ENCODE peak calls at places on chromosomes 11 and 22, in ten cellular contexts. One of them, this sample, is unnamed.
A peak's percentile ranks its signal among the peaks of the same experiment; 100 is the strongest.

GRCh38 chr11:122202951-122203456 is 87.0 kb upstream of the BLID start:
- DNase-seq in PC-9: no peak
- DNase-seq in GM23248: peak; percentile 90
- DNase-seq in aorta: peak; percentile 91
- DNase-seq in naive thymus-derived CD4-positive, alpha-beta T cell: no peak
- DNase-seq in heart right ventricle: peak; percentile 66
- DNase-seq in right lobe of liver: peak; percentile 74
- DNase-seq in iPS DF 6.9: no peak
- DNase-seq in fibroblast of villous mesenchyme: peak; percentile 78
- DNase-seq in fibroblast of pulmonary artery: peak; percentile 79
- DNase-seq in this sample: peak; percentile 71

GRCh38 chr22:22856885-22857606 is 30.6 kb upstream of the IGLL5 start:
- DNase-seq in aorta: no peak
- DNase-seq in iPS DF 6.9: no peak
- DNase-seq in right lobe of liver: no peak
- DNase-seq in fibroblast of pulmonary artery: no peak
- DNase-seq in fibroblast of villous mesenchyme: no peak
- DNase-seq in naive thymus-derived CD4-positive, alpha-beta T cell: no peak
- DNase-seq in PC-9: no peak
- DNase-seq in GM23248: no peak
- DNase-seq in heart right ventricle: no peak
- DNase-seq in this sample: no peak

GRCh38 chr11:2890466-2891241 is 5.1 kb upstream of the CDKN1C start:
- DNase-seq in iPS DF 6.9: no peak
- DNase-seq in fibroblast of pulmonary artery: peak; percentile 81
- DNase-seq in PC-9: no peak
- DNase-seq in heart right ventricle: no peak
- DNase-seq in aorta: no peak
- DNase-seq in GM23248: no peak
- DNase-seq in naive thymus-derived CD4-positive, alpha-beta T cell: no peak
- DNase-seq in fibroblast of villous mesenchyme: peak; percentile 55
- DNase-seq in right lobe of liver: peak; percentile 74
- DNase-seq in this sample: peak; percentile 87

GRCh38 chr11:117876341-117877119 is at the start of gene FXYD6:
- DNase-seq in fibroblast of pulmonary artery: no peak
- DNase-seq in right lobe of liver: no peak
- DNase-seq in heart right ventricle: peak; percentile 77
- DNase-seq in PC-9: no peak
- DNase-seq in naive thymus-derived CD4-positive, alpha-beta T cell: no peak
- DNase-seq in fibroblast of villous mesenchyme: no peak
- DNase-seq in aorta: no peak
- DNase-seq in GM23248: peak; percentile 17
- DNase-seq in iPS DF 6.9: no peak
- DNase-seq in this sample: peak; percentile 6

GRCh38 chr22:35066768-35067167 is 810 bp downstream of the ISX start:
- DNase-seq in fibroblast of pulmonary artery: no peak
- DNase-seq in heart right ventricle: no peak
- DNase-seq in fibroblast of villous mesenchyme: no peak
- DNase-seq in GM23248: no peak
- DNase-seq in PC-9: no peak
- DNase-seq in naive thymus-derived CD4-positive, alpha-beta T cell: no peak
- DNase-seq in iPS DF 6.9: no peak
- DNase-seq in aorta: no peak
- DNase-seq in right lobe of liver: no peak
- DNase-seq in this sample: no peak

GRCh38 chr22:23826510-23827350 is 12.1 kb downstream of the DERL3 start:
- DNase-seq in iPS DF 6.9: no peak
- DNase-seq in aorta: peak; percentile 77
- DNase-seq in PC-9: no peak
- DNase-seq in fibroblast of villous mesenchyme: peak; percentile 86
- DNase-seq in right lobe of liver: peak; percentile 59
- DNase-seq in heart right ventricle: no peak
- DNase-seq in GM23248: peak; percentile 77
- DNase-seq in fibroblast of pulmonary artery: no peak
- DNase-seq in naive thymus-derived CD4-positive, alpha-beta T cell: no peak
- DNase-seq in this sample: peak; percentile 51

GRCh38 chr22:39434721-39435120 is 22.1 kb upstream of the MGAT3 start:
- DNase-seq in fibroblast of villous mesenchyme: no peak
- DNase-seq in fibroblast of pulmonary artery: no peak
- DNase-seq in iPS DF 6.9: no peak
- DNase-seq in right lobe of liver: peak; percentile 39
- DNase-seq in heart right ventricle: no peak
- DNase-seq in GM23248: no peak
- DNase-seq in PC-9: no peak
- DNase-seq in naive thymus-derived CD4-positive, alpha-beta T cell: no peak
- DNase-seq in aorta: no peak
- DNase-seq in this sample: no peak

GRCh38 chr11:15654397-15654915 is 539.7 kb downstream of the INSC start:
- DNase-seq in iPS DF 6.9: no peak
- DNase-seq in naive thymus-derived CD4-positive, alpha-beta T cell: no peak
- DNase-seq in PC-9: peak; percentile 61
- DNase-seq in aorta: no peak
- DNase-seq in GM23248: no peak
- DNase-seq in fibroblast of villous mesenchyme: no peak
- DNase-seq in right lobe of liver: no peak
- DNase-seq in heart right ventricle: no peak
- DNase-seq in fibroblast of pulmonary artery: no peak
- DNase-seq in this sample: no peak

GRCh38 chr11:40292636-40293585 is 1166.5 kb downstream of the LRRC4C start:
- DNase-seq in heart right ventricle: no peak
- DNase-seq in right lobe of liver: peak; percentile 47
- DNase-seq in fibroblast of villous mesenchyme: no peak
- DNase-seq in naive thymus-derived CD4-positive, alpha-beta T cell: no peak
- DNase-seq in GM23248: no peak
- DNase-seq in PC-9: no peak
- DNase-seq in iPS DF 6.9: no peak
- DNase-seq in fibroblast of pulmonary artery: peak; percentile 13
- DNase-seq in aorta: no peak
- DNase-seq in this sample: peak; percentile 12

GRCh38 chr22:36378080-36378788 is 9.5 kb downstream of the MYH9 start:
- DNase-seq in iPS DF 6.9: no peak
- DNase-seq in fibroblast of villous mesenchyme: no peak
- DNase-seq in aorta: no peak
- DNase-seq in PC-9: no peak
- DNase-seq in GM23248: no peak
- DNase-seq in fibroblast of pulmonary artery: no peak
- DNase-seq in naive thymus-derived CD4-positive, alpha-beta T cell: no peak
- DNase-seq in heart right ventricle: no peak
- DNase-seq in right lobe of liver: no peak
- DNase-seq in this sample: no peak

GRCh38 chr22:36374603-36375024 is 13.2 kb downstream of the MYH9 start:
- DNase-seq in iPS DF 6.9: no peak
- DNase-seq in fibroblast of villous mesenchyme: no peak
- DNase-seq in right lobe of liver: peak; percentile 74
- DNase-seq in aorta: no peak
- DNase-seq in GM23248: peak; percentile 92
- DNase-seq in heart right ventricle: no peak
- DNase-seq in fibroblast of pulmonary artery: peak; percentile 79
- DNase-seq in naive thymus-derived CD4-positive, alpha-beta T cell: no peak
- DNase-seq in PC-9: peak; percentile 96
- DNase-seq in this sample: peak; percentile 75

GRCh38 chr22:36375071-36375980 is 12.4 kb downstream of the MYH9 start:
- DNase-seq in GM23248: peak; percentile 39
- DNase-seq in iPS DF 6.9: no peak
- DNase-seq in naive thymus-derived CD4-positive, alpha-beta T cell: no peak
- DNase-seq in heart right ventricle: no peak
- DNase-seq in PC-9: no peak
- DNase-seq in fibroblast of pulmonary artery: no peak
- DNase-seq in aorta: no peak
- DNase-seq in right lobe of liver: no peak
- DNase-seq in fibroblast of villous mesenchyme: no peak
- DNase-seq in this sample: no peak

GRCh38 chr22:36376265-36376664 is 11.5 kb downstream of the MYH9 start:
- DNase-seq in heart right ventricle: no peak
- DNase-seq in fibroblast of villous mesenchyme: no peak
- DNase-seq in GM23248: no peak
- DNase-seq in PC-9: no peak
- DNase-seq in right lobe of liver: no peak
- DNase-seq in aorta: no peak
- DNase-seq in naive thymus-derived CD4-positive, alpha-beta T cell: no peak
- DNase-seq in iPS DF 6.9: no peak
- DNase-seq in fibroblast of pulmonary artery: no peak
- DNase-seq in this sample: no peak

GRCh38 chr22:36377022-36377631 is 10.6 kb downstream of the MYH9 start:
- DNase-seq in iPS DF 6.9: no peak
- DNase-seq in GM23248: no peak
- DNase-seq in fibroblast of pulmonary artery: no peak
- DNase-seq in aorta: no peak
- DNase-seq in right lobe of liver: no peak
- DNase-seq in naive thymus-derived CD4-positive, alpha-beta T cell: peak; percentile 88
- DNase-seq in heart right ventricle: no peak
- DNase-seq in fibroblast of villous mesenchyme: no peak
- DNase-seq in PC-9: no peak
- DNase-seq in this sample: no peak
- H3K4me3 ChIP-seq in iPS DF 6.9: no peak overlapping the region
- H3K4me3 ChIP-seq in GM23248: no peak overlapping the region
- H3K4me3 ChIP-seq in fibroblast of pulmonary artery: no peak overlapping the region
- H3K4me3 ChIP-seq in aorta: no peak overlapping the region
- H3K4me3 ChIP-seq in right lobe of liver: no peak overlapping the region
- H3K4me3 ChIP-seq in naive thymus-derived CD4-positive, alpha-beta T cell: peak overlapping the region; percentile 37
- H3K4me3 ChIP-seq in heart right ventricle: no peak overlapping the region
- H3K4me3 ChIP-seq in fibroblast of villous mesenchyme: no peak overlapping the region
- H3K4me3 ChIP-seq in PC-9: no peak overlapping the region
- H3K4me3 ChIP-seq in this sample: no peak overlapping the region

GRCh38 chr11:64312947-64313346 is 4.4 kb downstream of the TRMT112 start:
- DNase-seq in GM23248: no peak
- DNase-seq in PC-9: no peak
- DNase-seq in aorta: no peak
- DNase-seq in fibroblast of villous mesenchyme: no peak
- DNase-seq in iPS DF 6.9: no peak
- DNase-seq in heart right ventricle: no peak
- DNase-seq in naive thymus-derived CD4-positive, alpha-beta T cell: no peak
- DNase-seq in right lobe of liver: no peak
- DNase-seq in fibroblast of pulmonary artery: no peak
- DNase-seq in this sample: no peak
- H3K4me3 ChIP-seq in GM23248: peak overlapping the region; percentile 58
- H3K4me3 ChIP-seq in PC-9: no peak overlapping the region
- H3K4me3 ChIP-seq in aorta: no peak overlapping the region
- H3K4me3 ChIP-seq in fibroblast of villous mesenchyme: no peak overlapping the region
- H3K4me3 ChIP-seq in iPS DF 6.9: no peak overlapping the region
- H3K4me3 ChIP-seq in heart right ventricle: no peak overlapping the region
- H3K4me3 ChIP-seq in naive thymus-derived CD4-positive, alpha-beta T cell: no peak overlapping the region
- H3K4me3 ChIP-seq in right lobe of liver: no peak overlapping the region
- H3K4me3 ChIP-seq in fibroblast of pulmonary artery: no peak overlapping the region
- H3K4me3 ChIP-seq in this sample: no peak overlapping the region

DNA sequence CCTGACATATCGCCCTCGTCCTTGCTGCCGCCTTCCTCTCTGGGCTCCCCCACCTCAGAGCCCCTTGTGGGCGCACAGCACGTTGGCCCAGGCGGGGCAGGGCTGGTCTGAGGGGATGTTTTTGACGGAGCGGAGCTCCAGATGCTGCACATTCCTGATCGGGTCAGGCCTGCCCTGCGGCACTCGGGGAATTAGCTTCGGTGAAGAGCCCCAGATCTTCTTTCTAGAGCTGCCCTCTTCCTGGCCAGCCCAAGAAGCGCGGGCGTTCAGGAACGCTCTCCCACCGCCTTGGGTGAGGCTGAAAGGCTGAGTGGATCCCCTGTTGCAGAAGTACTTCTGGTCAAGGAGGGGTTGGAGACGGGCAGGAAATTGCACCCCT is 12.1 kb downstream of the YPEL4 start:
- DNase-seq in PC-9: no peak
- DNase-seq in heart right ventricle: no peak
- DNase-seq in iPS DF 6.9: no peak
- DNase-seq in aorta: peak; percentile 65
- DNase-seq in GM23248: peak; percentile 30
- DNase-seq in fibroblast of villous mesenchyme: peak; percentile 21
- DNase-seq in naive thymus-derived CD4-positive, alpha-beta T cell: no peak
- DNase-seq in right lobe of liver: no peak
- DNase-seq in fibroblast of pulmonary artery: no peak
- DNase-seq in this sample: peak; percentile 80
- H3K4me3 ChIP-seq in PC-9: no peak overlapping the region
- H3K4me3 ChIP-seq in heart right ventricle: peak overlapping the region; percentile 97
- H3K4me3 ChIP-seq in iPS DF 6.9: peak overlapping the region; percentile 13
- H3K4me3 ChIP-seq in aorta: peak overlapping the region; percentile 98
- H3K4me3 ChIP-seq in GM23248: peak overlapping the region; percentile 97
- H3K4me3 ChIP-seq in fibroblast of villous mesenchyme: peak overlapping the region; percentile 99
- H3K4me3 ChIP-seq in naive thymus-derived CD4-positive, alpha-beta T cell: no peak overlapping the region
- H3K4me3 ChIP-seq in right lobe of liver: peak overlapping the region; percentile 59
- H3K4me3 ChIP-seq in fibroblast of pulmonary artery: peak overlapping the region; percentile 99
- H3K4me3 ChIP-seq in this sample: peak overlapping the region; percentile 100

GRCh38 chr11:93082900-93083299 is 113.4 kb downstream of the MTNR1B start:
- DNase-seq in heart right ventricle: no peak
- DNase-seq in fibroblast of pulmonary artery: no peak
- DNase-seq in PC-9: no peak
- DNase-seq in right lobe of liver: no peak
- DNase-seq in fibroblast of villous mesenchyme: no peak
- DNase-seq in aorta: no peak
- DNase-seq in iPS DF 6.9: no peak
- DNase-seq in GM23248: no peak
- DNase-seq in naive thymus-derived CD4-positive, alpha-beta T cell: no peak
- DNase-seq in this sample: no peak

GRCh38 chr11:93085097-93085496 is 112.7 kb downstream of the SLC36A4 start:
- DNase-seq in GM23248: peak; percentile 79
- DNase-seq in PC-9: no peak
- DNase-seq in fibroblast of pulmonary artery: no peak
- DNase-seq in aorta: no peak
- DNase-seq in heart right ventricle: no peak
- DNase-seq in naive thymus-derived CD4-positive, alpha-beta T cell: no peak
- DNase-seq in iPS DF 6.9: no peak
- DNase-seq in right lobe of liver: no peak
- DNase-seq in fibroblast of villous mesenchyme: no peak
- DNase-seq in this sample: no peak

GRCh38 chr11:93075782-93076181 is 106.3 kb downstream of the MTNR1B start:
- DNase-seq in right lobe of liver: no peak
- DNase-seq in aorta: no peak
- DNase-seq in heart right ventricle: no peak
- DNase-seq in naive thymus-derived CD4-positive, alpha-beta T cell: no peak
- DNase-seq in fibroblast of villous mesenchyme: no peak
- DNase-seq in GM23248: no peak
- DNase-seq in iPS DF 6.9: no peak
- DNase-seq in fibroblast of pulmonary artery: no peak
- DNase-seq in PC-9: no peak
- DNase-seq in this sample: no peak

GRCh38 chr11:93081694-93082093 is 112.2 kb downstream of the MTNR1B start:
- DNase-seq in PC-9: no peak
- DNase-seq in right lobe of liver: no peak
- DNase-seq in GM23248: no peak
- DNase-seq in fibroblast of villous mesenchyme: no peak
- DNase-seq in heart right ventricle: no peak
- DNase-seq in fibroblast of pulmonary artery: no peak
- DNase-seq in aorta: no peak
- DNase-seq in naive thymus-derived CD4-positive, alpha-beta T cell: no peak
- DNase-seq in iPS DF 6.9: no peak
- DNase-seq in this sample: no peak

GRCh38 chr11:93080146-93080759 is 110.8 kb downstream of the MTNR1B start:
- DNase-seq in iPS DF 6.9: no peak
- DNase-seq in GM23248: no peak
- DNase-seq in fibroblast of villous mesenchyme: no peak
- DNase-seq in naive thymus-derived CD4-positive, alpha-beta T cell: no peak
- DNase-seq in fibroblast of pulmonary artery: no peak
- DNase-seq in right lobe of liver: no peak
- DNase-seq in aorta: no peak
- DNase-seq in PC-9: no peak
- DNase-seq in heart right ventricle: no peak
- DNase-seq in this sample: no peak
- H3K4me3 ChIP-seq in iPS DF 6.9: no peak overlapping the region
- H3K4me3 ChIP-seq in GM23248: no peak overlapping the region
- H3K4me3 ChIP-seq in fibroblast of villous mesenchyme: no peak overlapping the region
- H3K4me3 ChIP-seq in naive thymus-derived CD4-positive, alpha-beta T cell: no peak overlapping the region
- H3K4me3 ChIP-seq in fibroblast of pulmonary artery: no peak overlapping the region
- H3K4me3 ChIP-seq in right lobe of liver: no peak overlapping the region
- H3K4me3 ChIP-seq in aorta: no peak overlapping the region
- H3K4me3 ChIP-seq in PC-9: no peak overlapping the region
- H3K4me3 ChIP-seq in heart right ventricle: no peak overlapping the region
- H3K4me3 ChIP-seq in this sample: no peak overlapping the region

GRCh38 chr22:20091690-20092476 is 11.8 kb downstream of the DGCR8 start:
- DNase-seq in PC-9: no peak
- DNase-seq in iPS DF 6.9: no peak
- DNase-seq in fibroblast of villous mesenchyme: no peak
- DNase-seq in fibroblast of pulmonary artery: no peak
- DNase-seq in heart right ventricle: no peak
- DNase-seq in right lobe of liver: no peak
- DNase-seq in aorta: peak; percentile 23
- DNase-seq in GM23248: no peak
- DNase-seq in naive thymus-derived CD4-positive, alpha-beta T cell: no peak
- DNase-seq in this sample: no peak
- H3K4me3 ChIP-seq in PC-9: no peak overlapping the region
- H3K4me3 ChIP-seq in iPS DF 6.9: no peak overlapping the region
- H3K4me3 ChIP-seq in fibroblast of villous mesenchyme: no peak overlapping the region
- H3K4me3 ChIP-seq in fibroblast of pulmonary artery: no peak overlapping the region
- H3K4me3 ChIP-seq in heart right ventricle: no peak overlapping the region
- H3K4me3 ChIP-seq in right lobe of liver: no peak overlapping the region
- H3K4me3 ChIP-seq in aorta: no peak overlapping the region
- H3K4me3 ChIP-seq in GM23248: no peak overlapping the region
- H3K4me3 ChIP-seq in naive thymus-derived CD4-positive, alpha-beta T cell: no peak overlapping the region
- H3K4me3 ChIP-seq in this sample: no peak overlapping the region